ENCODE peak calls at places on chromosomes 1 and 21, in five cellular contexts. One of them, this sample, is unnamed. For H3K4me1, the result is how much of the 10 kb centered on the place peaks cover.

GRCh38 chr21:35619184-35619583 is 441.1 kb downstream of the SETD4 start:
- DNase-seq in breast epithelium: no peak
- DNase-seq in fibroblast of lung: peak
- DNase-seq in PC-3: peak
- DNase-seq in left ventricle myocardium inferior: no peak
- DNase-seq in this sample: peak

GRCh38 chr1:62307516-62308492 is 11.4 kb downstream of the KANK4 start:
- DNase-seq in left ventricle myocardium inferior: no peak
- DNase-seq in breast epithelium: no peak
- DNase-seq in PC-3: peak
- DNase-seq in fibroblast of lung: no peak
- DNase-seq in this sample: no peak

GRCh38 chr1:5757177-5757820 is 234.9 kb downstream of the NPHP4 start:
- DNase-seq in fibroblast of lung: no peak
- DNase-seq in PC-3: no peak
- DNase-seq in left ventricle myocardium inferior: no peak
- DNase-seq in breast epithelium: peak
- DNase-seq in this sample: no peak

GRCh38 chr1:62306065-62306464 is 13.2 kb downstream of the KANK4 start:
- DNase-seq in left ventricle myocardium inferior: no peak
- DNase-seq in fibroblast of lung: no peak
- DNase-seq in breast epithelium: no peak
- DNase-seq in PC-3: peak
- DNase-seq in this sample: no peak

GRCh38 chr1:97063532-97063931 is 341.9 kb downstream of the PTBP2 start:
- DNase-seq in fibroblast of lung: no peak
- DNase-seq in breast epithelium: no peak
- DNase-seq in PC-3: no peak
- DNase-seq in left ventricle myocardium inferior: no peak
- DNase-seq in this sample: no peak

GRCh38 chr1:79040424-79041089 is 34.0 kb upstream of the ADGRL4 start:
- DNase-seq in left ventricle myocardium inferior: no peak
- DNase-seq in fibroblast of lung: peak
- DNase-seq in breast epithelium: no peak
- DNase-seq in PC-3: no peak
- DNase-seq in this sample: no peak

GRCh38 chr1:202007703-202008489 is 2.5 kb upstream of the ELF3 start:
- DNase-seq in fibroblast of lung: no peak
- DNase-seq in breast epithelium: peak
- DNase-seq in PC-3: peak
- DNase-seq in left ventricle myocardium inferior: no peak
- DNase-seq in this sample: peak

GRCh38 chr1:153260980-153261792 is 1.7 kb downstream of the LORICRIN start:
- DNase-seq in left ventricle myocardium inferior: peak
- DNase-seq in PC-3: no peak
- DNase-seq in breast epithelium: no peak
- DNase-seq in fibroblast of lung: peak
- DNase-seq in this sample: no peak

GRCh38 chr1:26697978-26698849 is 2.4 kb downstream of the ARID1A start:
- DNase-seq in breast epithelium: no peak
- DNase-seq in left ventricle myocardium inferior: peak
- DNase-seq in fibroblast of lung: peak
- DNase-seq in PC-3: peak
- DNase-seq in this sample: peak

DNA sequence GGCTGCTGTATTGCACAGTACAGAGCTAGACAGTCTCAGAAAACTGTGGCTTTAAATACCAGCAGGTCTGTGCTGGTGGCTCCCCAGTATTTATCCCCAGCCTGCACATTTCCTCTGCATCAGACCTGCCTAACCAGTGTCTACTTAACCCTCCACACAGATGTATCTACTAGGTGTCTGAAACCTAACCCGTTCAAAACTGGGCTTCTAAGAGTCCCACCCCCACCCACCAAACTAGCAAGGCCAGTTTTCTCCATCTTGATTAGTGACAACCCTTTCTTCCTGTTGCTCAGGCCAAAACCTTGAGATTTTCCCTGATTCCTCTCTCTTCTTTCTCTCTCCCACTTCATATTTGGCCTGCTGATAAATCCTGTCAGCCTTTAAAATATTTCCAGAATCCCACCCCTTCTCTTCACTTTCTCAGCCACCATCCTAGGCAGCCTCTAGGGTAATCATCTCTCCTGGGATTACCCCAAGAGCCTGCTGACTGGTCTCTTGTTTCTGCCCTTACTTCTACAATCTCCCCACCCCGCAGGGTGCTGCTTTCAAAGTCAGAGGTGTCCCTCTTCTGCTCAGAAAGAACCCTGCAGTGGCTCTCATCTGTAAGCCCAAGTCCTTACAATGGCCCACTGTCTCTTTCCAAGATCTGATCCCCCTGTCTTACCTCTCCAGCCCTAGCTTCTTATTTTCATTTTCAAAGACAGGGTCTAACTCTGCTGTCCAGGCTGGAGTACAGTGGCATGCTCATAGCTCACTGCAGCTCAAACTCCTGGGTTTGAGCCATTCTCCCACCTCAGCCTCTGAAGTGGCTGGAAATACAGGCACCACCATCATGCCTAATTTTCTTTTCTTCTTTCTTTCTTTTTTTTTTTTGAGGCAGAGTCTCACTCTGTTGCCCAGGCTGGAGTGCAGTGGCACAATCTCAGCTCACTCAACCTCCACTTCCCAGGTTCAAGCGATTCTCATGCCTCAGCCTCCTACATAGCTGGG is 45.2 kb downstream of the H3-3A start:
- DNase-seq in left ventricle myocardium inferior: no peak
- DNase-seq in PC-3: peak
- DNase-seq in fibroblast of lung: no peak
- DNase-seq in breast epithelium: no peak
- DNase-seq in this sample: no peak
- TF ChIP-seq CTCF in left ventricle myocardium inferior: no peak
- TF ChIP-seq CTCF in PC-3: no peak
- TF ChIP-seq CTCF in fibroblast of lung: no peak
- TF ChIP-seq CTCF in breast epithelium: no peak
- TF ChIP-seq CTCF in this sample: peak

DNA sequence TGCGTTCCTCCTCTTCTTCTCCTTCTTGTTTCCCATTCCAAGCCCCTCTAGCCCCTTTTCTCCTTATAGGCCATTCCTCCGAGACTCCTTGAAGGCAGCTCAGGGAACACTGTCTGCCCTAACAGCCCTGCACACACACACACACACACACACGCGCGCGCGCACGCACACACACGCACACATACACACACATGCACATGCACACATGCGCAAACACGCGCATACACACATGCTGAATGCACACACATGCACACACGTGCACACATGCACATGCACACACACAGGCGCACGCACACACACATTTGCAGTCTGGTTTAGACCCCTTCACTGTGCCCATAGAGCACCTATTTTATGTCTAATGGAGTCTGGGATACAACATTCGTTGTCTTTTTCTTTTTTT is 17.8 kb upstream of the CNTN2 start:
- DNase-seq in fibroblast of lung: no peak
- DNase-seq in left ventricle myocardium inferior: no peak
- DNase-seq in breast epithelium: no peak
- DNase-seq in PC-3: no peak
- DNase-seq in this sample: no peak
- H3K4me1 ChIP-seq in fibroblast of lung: under half
- H3K4me1 ChIP-seq in left ventricle myocardium inferior: under half
- H3K4me1 ChIP-seq in breast epithelium: under half
- H3K4me1 ChIP-seq in PC-3: under half
- H3K4me1 ChIP-seq in this sample: under half

GRCh38 chr1:2927393-2927792 is 93.9 kb upstream of the ACTRT2 start:
- DNase-seq in fibroblast of lung: no peak
- DNase-seq in PC-3: no peak
- DNase-seq in left ventricle myocardium inferior: no peak
- DNase-seq in breast epithelium: no peak
- DNase-seq in this sample: no peak
- H3K27ac ChIP-seq in fibroblast of lung: no peak
- H3K27ac ChIP-seq in PC-3: no peak
- H3K27ac ChIP-seq in left ventricle myocardium inferior: no peak
- H3K27ac ChIP-seq in breast epithelium: no peak
- H3K27ac ChIP-seq in this sample: no peak

DNA sequence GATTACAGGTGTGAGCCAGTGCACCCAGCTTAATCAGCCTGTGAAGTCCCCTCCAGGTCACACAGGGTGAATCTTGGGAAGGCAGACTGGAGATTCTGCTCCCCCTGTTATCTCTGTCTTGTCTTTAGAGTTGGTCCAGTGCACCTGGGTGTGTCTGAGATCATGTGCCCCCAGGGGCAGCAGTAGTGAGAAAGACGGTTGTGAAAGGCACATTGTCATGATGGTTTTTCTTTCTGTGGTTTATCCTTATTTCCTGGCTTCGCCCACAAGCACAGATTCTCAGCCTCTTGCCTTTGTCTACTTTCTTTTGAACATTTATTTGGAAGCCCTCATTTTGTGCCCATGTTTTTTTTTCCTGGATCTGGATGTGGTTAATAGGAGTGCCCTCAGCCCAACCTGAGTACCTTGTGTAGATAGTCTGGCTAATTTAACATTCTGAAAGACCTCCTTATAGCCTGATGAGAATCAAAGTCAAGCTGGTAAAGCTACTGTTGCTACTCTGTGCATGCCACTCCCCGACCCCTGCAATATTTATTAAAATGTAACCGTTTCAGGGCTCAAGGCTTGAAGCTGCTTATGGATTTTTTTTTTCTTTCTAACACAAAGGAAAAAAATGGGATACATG is 23.7 kb downstream of the UCK2 start:
- DNase-seq in left ventricle myocardium inferior: no peak
- DNase-seq in breast epithelium: no peak
- DNase-seq in PC-3: peak
- DNase-seq in fibroblast of lung: peak
- DNase-seq in this sample: peak
- TF ChIP-seq CTCF in left ventricle myocardium inferior: no peak
- TF ChIP-seq CTCF in breast epithelium: no peak
- TF ChIP-seq CTCF in PC-3: no peak
- TF ChIP-seq CTCF in fibroblast of lung: no peak
- TF ChIP-seq CTCF in this sample: no peak

DNA sequence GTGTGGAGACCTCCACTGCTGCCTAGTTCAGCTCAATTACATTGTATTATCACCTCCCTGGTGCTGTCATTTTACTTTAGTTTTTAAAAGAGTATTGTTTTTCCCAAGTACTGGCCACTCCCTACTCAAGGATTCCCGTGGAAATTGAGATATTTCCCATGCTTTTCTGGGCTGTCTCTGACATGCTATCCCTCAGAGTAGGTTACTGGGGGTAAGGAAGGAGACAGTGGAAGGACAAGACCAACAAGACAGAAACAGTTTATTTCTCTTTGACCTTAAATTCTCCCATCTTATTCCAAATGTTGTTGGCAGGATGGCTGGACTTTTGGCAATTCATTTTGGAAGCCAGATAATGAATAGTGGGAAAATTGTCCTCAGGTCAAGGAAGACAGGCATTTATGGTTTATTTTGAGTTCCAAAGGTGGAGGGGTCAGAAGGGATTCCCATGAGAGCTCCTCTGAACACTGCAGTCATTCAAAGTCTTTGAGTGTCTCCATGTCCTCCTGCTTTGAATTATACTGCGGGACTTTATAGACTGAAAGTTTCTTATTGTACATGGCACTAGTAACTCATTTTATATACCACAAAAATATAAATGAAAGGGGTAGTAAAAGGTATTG is 20.3 kb downstream of the RGS5 start:
- DNase-seq in fibroblast of lung: no peak
- DNase-seq in breast epithelium: no peak
- DNase-seq in PC-3: no peak
- DNase-seq in left ventricle myocardium inferior: no peak
- DNase-seq in this sample: no peak
- H3K4me1 ChIP-seq in fibroblast of lung: under half
- H3K4me1 ChIP-seq in breast epithelium: under half
- H3K4me1 ChIP-seq in PC-3: under half
- H3K4me1 ChIP-seq in left ventricle myocardium inferior: under half
- H3K4me1 ChIP-seq in this sample: under half

DNA sequence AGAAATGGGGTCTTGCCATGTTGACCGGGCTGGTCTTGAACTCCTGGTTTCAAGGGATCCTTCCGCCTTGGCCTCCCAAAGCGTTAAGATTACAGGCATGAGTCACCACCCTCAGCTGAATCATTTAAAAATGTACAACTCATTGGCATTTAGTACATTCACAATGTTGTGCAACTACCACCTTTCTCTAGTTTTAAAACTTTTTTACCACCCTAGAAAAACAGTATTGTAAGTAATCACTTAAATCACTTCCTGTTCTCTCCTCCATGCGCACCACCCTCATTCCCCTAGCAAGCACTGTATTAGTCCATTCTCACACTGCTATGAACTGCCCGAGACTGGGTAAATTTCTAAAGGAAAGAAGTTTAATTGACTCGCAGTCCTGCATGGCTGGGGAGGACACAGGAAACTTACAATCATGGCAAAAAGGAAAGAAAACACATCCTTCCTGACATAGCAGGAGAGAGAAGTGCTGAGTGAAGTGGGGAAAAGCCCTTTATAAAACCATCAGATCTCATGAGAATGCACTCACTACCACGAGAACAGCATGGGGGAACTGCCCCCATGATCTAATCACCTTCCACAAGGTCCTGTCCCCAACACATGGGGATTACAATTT is 14.4 kb upstream of the THEM5 start:
- DNase-seq in left ventricle myocardium inferior: no peak
- DNase-seq in fibroblast of lung: peak
- DNase-seq in PC-3: peak
- DNase-seq in breast epithelium: no peak
- DNase-seq in this sample: peak
- H3K27ac ChIP-seq in left ventricle myocardium inferior: no peak
- H3K27ac ChIP-seq in fibroblast of lung: no peak
- H3K27ac ChIP-seq in PC-3: no peak
- H3K27ac ChIP-seq in breast epithelium: no peak
- H3K27ac ChIP-seq in this sample: peak

This sample was measured in foreskin keratinocyte.